ENCODE peak calls at places on chromosome 13, in ten cellular contexts. One of them, this sample, is unnamed.

GRCh38 chr13:112972867-112973576 is 4.0 kb downstream of the MCF2L start:
- DNase-seq in brain microvascular endothelial cell: no peak
- DNase-seq in tibial artery: no peak
- DNase-seq in fibroblast of mammary gland: no peak
- DNase-seq in B cell: no peak
- DNase-seq in endodermal cell: no peak
- DNase-seq in progenitor cell of endocrine pancreas: no peak
- DNase-seq in IMR-90: no peak
- DNase-seq in AG09309: no peak
- DNase-seq in heart right ventricle: no peak
- DNase-seq in this sample: no peak

GRCh38 chr13:28739376-28739775 is 20.6 kb upstream of the SLC46A3 start:
- DNase-seq in heart right ventricle: no peak
- DNase-seq in AG09309: no peak
- DNase-seq in brain microvascular endothelial cell: no peak
- DNase-seq in IMR-90: no peak
- DNase-seq in fibroblast of mammary gland: no peak
- DNase-seq in progenitor cell of endocrine pancreas: no peak
- DNase-seq in B cell: no peak
- DNase-seq in tibial artery: no peak
- DNase-seq in endodermal cell: no peak
- DNase-seq in this sample: no peak

GRCh38 chr13:100423375-100423774 is 165.2 kb downstream of the GGACT start:
- DNase-seq in tibial artery: no peak
- DNase-seq in heart right ventricle: no peak
- DNase-seq in endodermal cell: no peak
- DNase-seq in IMR-90: peak; percentile 56
- DNase-seq in brain microvascular endothelial cell: no peak
- DNase-seq in B cell: no peak
- DNase-seq in progenitor cell of endocrine pancreas: no peak
- DNase-seq in fibroblast of mammary gland: peak; percentile 46
- DNase-seq in AG09309: no peak
- DNase-seq in this sample: no peak

GRCh38 chr13:49954674-49955455 is 18.7 kb upstream of the SPRYD7 start:
- DNase-seq in IMR-90: peak; percentile 28
- DNase-seq in tibial artery: no peak
- DNase-seq in fibroblast of mammary gland: no peak
- DNase-seq in AG09309: no peak
- DNase-seq in endodermal cell: no peak
- DNase-seq in progenitor cell of endocrine pancreas: no peak
- DNase-seq in B cell: no peak
- DNase-seq in brain microvascular endothelial cell: no peak
- DNase-seq in heart right ventricle: no peak
- DNase-seq in this sample: no peak

GRCh38 chr13:114225610-114226009 is 9.1 kb upstream of the CDC16 start:
- DNase-seq in endodermal cell: no peak
- DNase-seq in heart right ventricle: no peak
- DNase-seq in IMR-90: no peak
- DNase-seq in AG09309: no peak
- DNase-seq in progenitor cell of endocrine pancreas: no peak
- DNase-seq in tibial artery: no peak
- DNase-seq in fibroblast of mammary gland: no peak
- DNase-seq in B cell: no peak
- DNase-seq in brain microvascular endothelial cell: no peak
- DNase-seq in this sample: no peak

GRCh38 chr13:50761406-50761805 is 82.1 kb downstream of the DLEU7 start:
- DNase-seq in brain microvascular endothelial cell: no peak
- DNase-seq in heart right ventricle: no peak
- DNase-seq in AG09309: no peak
- DNase-seq in endodermal cell: no peak
- DNase-seq in progenitor cell of endocrine pancreas: no peak
- DNase-seq in B cell: no peak
- DNase-seq in tibial artery: no peak
- DNase-seq in IMR-90: no peak
- DNase-seq in fibroblast of mammary gland: no peak
- DNase-seq in this sample: no peak

GRCh38 chr13:52738719-52739467 is 727 bp downstream of the CNMD start:
- DNase-seq in heart right ventricle: no peak
- DNase-seq in B cell: peak; percentile 26
- DNase-seq in IMR-90: no peak
- DNase-seq in fibroblast of mammary gland: no peak
- DNase-seq in endodermal cell: peak; percentile 87
- DNase-seq in tibial artery: no peak
- DNase-seq in progenitor cell of endocrine pancreas: peak; percentile 63
- DNase-seq in AG09309: no peak
- DNase-seq in brain microvascular endothelial cell: no peak
- DNase-seq in this sample: peak; percentile 75

GRCh38 chr13:36814465-36814864 is 4.6 kb upstream of the RFXAP start:
- DNase-seq in tibial artery: no peak
- DNase-seq in heart right ventricle: no peak
- DNase-seq in brain microvascular endothelial cell: no peak
- DNase-seq in B cell: no peak
- DNase-seq in AG09309: no peak
- DNase-seq in progenitor cell of endocrine pancreas: no peak
- DNase-seq in endodermal cell: no peak
- DNase-seq in IMR-90: no peak
- DNase-seq in fibroblast of mammary gland: no peak
- DNase-seq in this sample: no peak

GRCh38 chr13:112245179-112245724 is 130.9 kb upstream of the SPACA7 start:
- DNase-seq in progenitor cell of endocrine pancreas: no peak
- DNase-seq in fibroblast of mammary gland: no peak
- DNase-seq in brain microvascular endothelial cell: no peak
- DNase-seq in tibial artery: no peak
- DNase-seq in IMR-90: no peak
- DNase-seq in AG09309: no peak
- DNase-seq in endodermal cell: peak; percentile 30
- DNase-seq in heart right ventricle: no peak
- DNase-seq in B cell: no peak
- DNase-seq in this sample: no peak

GRCh38 chr13:107585466-107585865 is 629.9 kb downstream of the LIG4 start:
- DNase-seq in IMR-90: peak; percentile 46
- DNase-seq in AG09309: no peak
- DNase-seq in B cell: no peak
- DNase-seq in tibial artery: no peak
- DNase-seq in progenitor cell of endocrine pancreas: no peak
- DNase-seq in heart right ventricle: no peak
- DNase-seq in brain microvascular endothelial cell: no peak
- DNase-seq in endodermal cell: no peak
- DNase-seq in fibroblast of mammary gland: no peak
- DNase-seq in this sample: no peak

GRCh38 chr13:49298903-49299605 is 51.3 kb downstream of the CDADC1 start:
- DNase-seq in endodermal cell: no peak
- DNase-seq in tibial artery: no peak
- DNase-seq in heart right ventricle: no peak
- DNase-seq in brain microvascular endothelial cell: no peak
- DNase-seq in B cell: no peak
- DNase-seq in IMR-90: no peak
- DNase-seq in progenitor cell of endocrine pancreas: no peak
- DNase-seq in AG09309: no peak
- DNase-seq in fibroblast of mammary gland: no peak
- DNase-seq in this sample: no peak

GRCh38 chr13:35956074-35956473 is 175.1 kb downstream of the DCLK1 start:
- DNase-seq in IMR-90: no peak
- DNase-seq in B cell: no peak
- DNase-seq in brain microvascular endothelial cell: no peak
- DNase-seq in AG09309: no peak
- DNase-seq in progenitor cell of endocrine pancreas: no peak
- DNase-seq in endodermal cell: no peak
- DNase-seq in fibroblast of mammary gland: no peak
- DNase-seq in tibial artery: no peak
- DNase-seq in heart right ventricle: no peak
- DNase-seq in this sample: no peak

GRCh38 chr13:101978546-101979315 is 423.1 kb downstream of the FGF14 start:
- DNase-seq in B cell: no peak
- DNase-seq in brain microvascular endothelial cell: no peak
- DNase-seq in fibroblast of mammary gland: no peak
- DNase-seq in AG09309: no peak
- DNase-seq in endodermal cell: peak; percentile 43
- DNase-seq in heart right ventricle: peak; percentile 13
- DNase-seq in progenitor cell of endocrine pancreas: no peak
- DNase-seq in tibial artery: no peak
- DNase-seq in IMR-90: no peak
- DNase-seq in this sample: no peak

GRCh38 chr13:60463787-60464186 is 66.8 kb downstream of the TDRD3 start:
- DNase-seq in AG09309: no peak
- DNase-seq in tibial artery: no peak
- DNase-seq in IMR-90: no peak
- DNase-seq in B cell: no peak
- DNase-seq in brain microvascular endothelial cell: no peak
- DNase-seq in heart right ventricle: no peak
- DNase-seq in progenitor cell of endocrine pancreas: no peak
- DNase-seq in fibroblast of mammary gland: peak; percentile 5
- DNase-seq in endodermal cell: no peak
- DNase-seq in this sample: no peak

GRCh38 chr13:81396172-81396571 is 1055.2 kb upstream of the SPRY2 start:
- DNase-seq in AG09309: no peak
- DNase-seq in IMR-90: no peak
- DNase-seq in tibial artery: no peak
- DNase-seq in heart right ventricle: no peak
- DNase-seq in progenitor cell of endocrine pancreas: no peak
- DNase-seq in brain microvascular endothelial cell: no peak
- DNase-seq in endodermal cell: no peak
- DNase-seq in fibroblast of mammary gland: no peak
- DNase-seq in B cell: no peak
- DNase-seq in this sample: no peak

GRCh38 chr13:26956532-26957142 is 196.1 kb upstream of the GPR12 start:
- DNase-seq in AG09309: no peak
- DNase-seq in brain microvascular endothelial cell: no peak
- DNase-seq in IMR-90: no peak
- DNase-seq in tibial artery: no peak
- DNase-seq in progenitor cell of endocrine pancreas: no peak
- DNase-seq in B cell: no peak
- DNase-seq in fibroblast of mammary gland: no peak
- DNase-seq in heart right ventricle: no peak
- DNase-seq in endodermal cell: no peak
- DNase-seq in this sample: no peak

GRCh38 chr13:27822258-27822872 is 30.1 kb downstream of the GSX1 start:
- DNase-seq in progenitor cell of endocrine pancreas: no peak
- DNase-seq in fibroblast of mammary gland: peak; percentile 13
- DNase-seq in heart right ventricle: no peak
- DNase-seq in IMR-90: no peak
- DNase-seq in AG09309: no peak
- DNase-seq in brain microvascular endothelial cell: no peak
- DNase-seq in B cell: no peak
- DNase-seq in tibial artery: no peak
- DNase-seq in endodermal cell: no peak
- DNase-seq in this sample: no peak

GRCh38 chr13:33642374-33643065 is 175.4 kb upstream of the RFC3 start:
- DNase-seq in brain microvascular endothelial cell: no peak
- DNase-seq in AG09309: peak; percentile 54
- DNase-seq in heart right ventricle: no peak
- DNase-seq in IMR-90: peak; percentile 72
- DNase-seq in tibial artery: peak; percentile 62
- DNase-seq in progenitor cell of endocrine pancreas: no peak
- DNase-seq in endodermal cell: peak; percentile 68
- DNase-seq in B cell: no peak
- DNase-seq in fibroblast of mammary gland: peak; percentile 96
- DNase-seq in this sample: no peak

GRCh38 chr13:109778102-109778542 is 8.3 kb downstream of the IRS2 start:
- DNase-seq in progenitor cell of endocrine pancreas: no peak
- DNase-seq in brain microvascular endothelial cell: no peak
- DNase-seq in AG09309: no peak
- DNase-seq in fibroblast of mammary gland: peak; percentile 63
- DNase-seq in heart right ventricle: no peak
- DNase-seq in B cell: no peak
- DNase-seq in tibial artery: no peak
- DNase-seq in IMR-90: peak; percentile 39
- DNase-seq in endodermal cell: no peak
- DNase-seq in this sample: no peak
- TF ChIP-seq CTCF in progenitor cell of endocrine pancreas: no peak
- TF ChIP-seq CTCF in brain microvascular endothelial cell: no peak
- TF ChIP-seq CTCF in AG09309: no peak
- TF ChIP-seq CTCF in fibroblast of mammary gland: no peak
- TF ChIP-seq CTCF in heart right ventricle: no peak
- TF ChIP-seq CTCF in B cell: no peak
- TF ChIP-seq CTCF in tibial artery: no peak
- TF ChIP-seq CTCF in IMR-90: no peak
- TF ChIP-seq CTCF in endodermal cell: no peak
- TF ChIP-seq CTCF in this sample: no peak

DNA sequence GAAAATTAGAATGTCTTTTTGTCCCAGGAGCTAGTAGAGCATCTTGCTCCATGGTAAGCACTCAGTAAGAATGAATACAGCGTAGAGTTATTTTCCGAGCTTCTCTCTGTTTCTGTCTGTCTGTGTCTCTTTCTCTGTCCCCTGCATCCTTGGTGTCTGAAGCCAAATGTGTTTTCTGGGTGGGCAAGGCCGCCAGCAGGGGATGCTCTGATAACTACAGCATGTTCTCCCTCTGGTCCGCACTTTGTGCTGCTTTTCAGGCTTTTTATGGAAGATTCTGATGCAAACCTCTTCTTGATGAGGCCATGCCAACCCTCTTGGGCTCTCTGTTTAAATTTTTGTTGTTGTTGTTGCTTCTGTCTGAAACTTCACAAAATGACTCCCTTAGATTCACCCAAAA is 142.8 kb upstream of the UBL3 start:
- DNase-seq in brain microvascular endothelial cell: no peak
- DNase-seq in endodermal cell: peak; percentile 60
- DNase-seq in fibroblast of mammary gland: no peak
- DNase-seq in B cell: no peak
- DNase-seq in tibial artery: no peak
- DNase-seq in IMR-90: no peak
- DNase-seq in heart right ventricle: no peak
- DNase-seq in AG09309: no peak
- DNase-seq in progenitor cell of endocrine pancreas: no peak
- DNase-seq in this sample: no peak
- TF ChIP-seq CTCF in brain microvascular endothelial cell: peak; percentile 19
- TF ChIP-seq CTCF in endodermal cell: peak; percentile 61
- TF ChIP-seq CTCF in fibroblast of mammary gland: no peak
- TF ChIP-seq CTCF in B cell: no peak
- TF ChIP-seq CTCF in tibial artery: no peak
- TF ChIP-seq CTCF in IMR-90: peak; percentile 2
- TF ChIP-seq CTCF in heart right ventricle: no peak
- TF ChIP-seq CTCF in AG09309: no peak
- TF ChIP-seq CTCF in progenitor cell of endocrine pancreas: no peak
- TF ChIP-seq CTCF in this sample: no peak

GRCh38 chr13:31409678-31410356 is 210.0 kb downstream of the B3GLCT start:
- DNase-seq in AG09309: no peak
- DNase-seq in endodermal cell: no peak
- DNase-seq in heart right ventricle: no peak
- DNase-seq in tibial artery: no peak
- DNase-seq in progenitor cell of endocrine pancreas: no peak
- DNase-seq in B cell: no peak
- DNase-seq in IMR-90: no peak
- DNase-seq in fibroblast of mammary gland: peak; percentile 15
- DNase-seq in brain microvascular endothelial cell: no peak
- DNase-seq in this sample: no peak
- TF ChIP-seq CTCF in AG09309: peak; percentile 32
- TF ChIP-seq CTCF in endodermal cell: peak; percentile 65
- TF ChIP-seq CTCF in heart right ventricle: no peak
- TF ChIP-seq CTCF in tibial artery: no peak
- TF ChIP-seq CTCF in progenitor cell of endocrine pancreas: no peak
- TF ChIP-seq CTCF in B cell: no peak
- TF ChIP-seq CTCF in IMR-90: peak; percentile 19
- TF ChIP-seq CTCF in fibroblast of mammary gland: peak; percentile 27
- TF ChIP-seq CTCF in brain microvascular endothelial cell: peak; percentile 21
- TF ChIP-seq CTCF in this sample: no peak

DNA sequence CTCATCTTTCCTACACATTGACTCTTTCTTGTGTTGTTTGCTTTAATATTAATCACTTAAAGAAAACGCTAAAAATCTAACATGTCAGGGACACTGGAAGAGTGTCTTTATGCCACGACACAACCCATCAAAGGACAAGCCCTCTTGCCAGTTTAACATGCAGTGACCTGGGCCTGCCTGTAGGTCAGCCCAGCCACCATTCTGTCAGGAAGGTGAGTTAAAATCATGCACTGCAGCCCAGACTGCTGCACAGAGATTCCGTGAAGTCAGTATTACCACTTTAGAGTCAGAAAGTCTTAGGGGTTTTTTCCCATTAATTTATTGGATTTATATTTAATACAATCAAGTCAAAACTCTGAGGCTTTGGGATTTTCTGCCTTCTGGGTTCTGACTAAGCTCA is 58.0 kb downstream of the TNFRSF19 start:
- DNase-seq in IMR-90: no peak
- DNase-seq in heart right ventricle: no peak
- DNase-seq in B cell: no peak
- DNase-seq in tibial artery: no peak
- DNase-seq in endodermal cell: peak; percentile 61
- DNase-seq in fibroblast of mammary gland: no peak
- DNase-seq in brain microvascular endothelial cell: no peak
- DNase-seq in progenitor cell of endocrine pancreas: no peak
- DNase-seq in AG09309: no peak
- DNase-seq in this sample: no peak
- TF ChIP-seq CTCF in IMR-90: no peak
- TF ChIP-seq CTCF in heart right ventricle: no peak
- TF ChIP-seq CTCF in B cell: no peak
- TF ChIP-seq CTCF in tibial artery: no peak
- TF ChIP-seq CTCF in endodermal cell: peak; percentile 65
- TF ChIP-seq CTCF in fibroblast of mammary gland: no peak
- TF ChIP-seq CTCF in brain microvascular endothelial cell: no peak
- TF ChIP-seq CTCF in progenitor cell of endocrine pancreas: peak; percentile 39
- TF ChIP-seq CTCF in AG09309: no peak
- TF ChIP-seq CTCF in this sample: no peak

This sample was measured in GM10248.